ENCODE peak calls at places on chromosomes 2 and 18, in five cellular contexts. D is naive thymus-derived CD4-positive, alpha-beta T cell; B is CD8-positive, alpha-beta T cell; E is activated CD8-positive, alpha-beta memory T cell treated with anti-CD3 and anti-CD28 coated beads for 48 hours; Y is colonic mucosa. O is an unnamed sample.

GRCh38 chr18:41744664-41745063 is 210.4 kb upstream of the PIK3C3 start:
- DNase-seq in D (no peak), B (no peak), E (no peak), Y (no peak), O (no peak)

GRCh38 chr2:56266761-56267411 is 83.1 kb downstream of the CCDC85A start:
- DNase-seq in D (no peak), B (no peak), E (no peak), Y (no peak), O (no peak)

GRCh38 chr2:99748344-99748743 is 258.5 kb upstream of the REV1 start:
- DNase-seq in D (no peak), B (no peak), E (no peak), Y (no peak), O (no peak)

GRCh38 chr2:70399046-70399445 is 97.2 kb upstream of the FAM136A start:
- DNase-seq in D (no peak), B (no peak), E (no peak), Y (no peak), O (no peak)

GRCh38 chr2:150644298-150645067 is 157.0 kb upstream of the RND3 start:
- DNase-seq in D (no peak), B (no peak), E (no peak), Y (no peak), O (no peak)

GRCh38 chr2:152555048-152555447 is 162.2 kb downstream of the PRPF40A start:
- DNase-seq in D (no peak), B (no peak), E (no peak), Y (no peak), O (no peak)

GRCh38 chr2:3144856-3145255 is 232.8 kb downstream of the EIPR1 start:
- DNase-seq in D (no peak), B (no peak), E (no peak), Y (no peak), O (no peak)

GRCh38 chr2:47456851-47457250 is 53.9 kb downstream of the MSH2 start:
- DNase-seq in D (no peak), B (no peak), E (no peak), Y (no peak), O (no peak)

GRCh38 chr2:196233033-196233807 is 61.8 kb upstream of the STK17B start:
- DNase-seq in D (no peak), B (no peak), E (no peak), Y (peak; percentile 48), O (no peak)

GRCh38 chr2:25606892-25607291 is 66.5 kb downstream of the DTNB start:
- DNase-seq in D (no peak), B (peak; percentile 8), E (no peak), Y (no peak), O (no peak)

GRCh38 chr2:238920601-238921001 is 72.7 kb downstream of the TWIST2 start:
- DNase-seq in D (no peak), B (no peak), E (no peak), Y (no peak), O (no peak)

GRCh38 chr2:117087565-117088291 is 726.8 kb upstream of the DDX18 start:
- DNase-seq in D (no peak), B (no peak), E (no peak), Y (no peak), O (no peak)

GRCh38 chr2:55302241-55302640 is 33.2 kb upstream of the MTIF2 start:
- DNase-seq in D (no peak), B (no peak), E (no peak), Y (no peak), O (peak; percentile 38)

GRCh38 chr2:136248242-136248641 is 130.3 kb upstream of the CXCR4 start:
- DNase-seq in D (no peak), B (no peak), E (no peak), Y (no peak), O (no peak)

GRCh38 chr18:63312731-63313408 is 6.7 kb downstream of the BCL2 start:
- DNase-seq in D (no peak), B (no peak), E (no peak), Y (no peak), O (no peak)

GRCh38 chr2:227454323-227454860 is 17.6 kb upstream of the AGFG1 start:
- DNase-seq in D (no peak), B (no peak), E (no peak), Y (no peak), O (no peak)

GRCh38 chr2:55916473-55917049 is 7.0 kb downstream of the EFEMP1 start:
- DNase-seq in D (no peak), B (no peak), E (no peak), Y (no peak), O (no peak)

GRCh38 chr18:78414302-78414701 is 565.3 kb upstream of the SALL3 start:
- DNase-seq in D (no peak), B (no peak), E (no peak), Y (no peak), O (no peak)

GRCh38 chr2:135182190-135182589 is 130.1 kb downstream of the RAB3GAP1 start:
- DNase-seq in D (no peak), B (no peak), E (no peak), Y (no peak), O (no peak)

GRCh38 chr2:72924353-72925240 is 7.3 kb downstream of the EMX1 start:
- DNase-seq in D (peak; percentile 3), B (no peak), E (no peak), Y (no peak), O (no peak)

GRCh38 chr2:134035605-134036370 is 218.1 kb upstream of the MGAT5 start:
- DNase-seq in D (no peak), B (no peak), E (no peak), Y (no peak), O (no peak)

GRCh38 chr2:54723300-54724149 is at the start of gene EML6:
- DNase-seq in D (peak; percentile 95), B (peak; percentile 98), E (peak; percentile 89), Y (peak; percentile 99), O (peak; percentile 99)

GRCh38 chr2:154226931-154227330 is 355.2 kb downstream of the GALNT13 start:
- DNase-seq in D (no peak), B (no peak), E (no peak), Y (no peak), O (no peak)

GRCh38 chr2:119517433-119517832 is 6.8 kb downstream of the SCTR start:
- DNase-seq in D (no peak), B (peak; percentile 9), E (peak; percentile 4), Y (peak; percentile 75), O (peak; percentile 6)

GRCh38 chr2:219274392-219274921 is 4.7 kb upstream of the DNAJB2 start:
- DNase-seq in D (no peak), B (no peak), E (no peak), Y (no peak), O (no peak)

GRCh38 chr2:3290655-3291054 is 87.0 kb downstream of the EIPR1 start:
- DNase-seq in D (no peak), B (no peak), E (no peak), Y (no peak), O (no peak)

GRCh38 chr2:9897331-9897737 is 54.1 kb downstream of the TAF1B start:
- DNase-seq in D (no peak), B (no peak), E (peak; percentile 13), Y (peak; percentile 50), O (peak; percentile 23)

GRCh38 chr2:29063646-29064372 is 10.5 kb downstream of the PCARE start:
- DNase-seq in D (no peak), B (no peak), E (no peak), Y (no peak), O (no peak)

GRCh38 chr18:77821892-77822291 is 572.2 kb downstream of the GALR1 start:
- DNase-seq in D (no peak), B (no peak), E (no peak), Y (no peak), O (no peak)

GRCh38 chr2:219022616-219023015 is 18.7 kb downstream of the CFAP65 start:
- DNase-seq in D (no peak), B (no peak), E (no peak), Y (no peak), O (no peak)

GRCh38 chr2:74292752-74293151 is 50.5 kb downstream of the SLC4A5 start:
- DNase-seq in D (no peak), B (no peak), E (no peak), Y (no peak), O (no peak)

GRCh38 chr2:11354363-11355154 is 10.1 kb upstream of the ROCK2 start:
- DNase-seq in D (no peak), B (no peak), E (no peak), Y (no peak), O (no peak)

GRCh38 chr2:141611-142010 is 95.3 kb upstream of the FAM110C start:
- DNase-seq in D (no peak), B (no peak), E (no peak), Y (no peak), O (no peak)

GRCh38 chr2:116747103-116747502 is 1067.4 kb upstream of the DDX18 start:
- DNase-seq in D (no peak), B (no peak), E (no peak), Y (no peak), O (no peak)

GRCh38 chr2:227509086-227509485 is 37.1 kb downstream of the AGFG1 start:
- DNase-seq in D (no peak), B (no peak), E (no peak), Y (no peak), O (no peak)

GRCh38 chr2:240300261-240300821 is 135.1 kb upstream of the GPC1 start:
- DNase-seq in D (no peak), B (no peak), E (no peak), Y (no peak), O (no peak)

GRCh38 chr2:203579131-203579643 is 44.1 kb upstream of the RAPH1 start:
- DNase-seq in D (no peak), B (no peak), E (no peak), Y (peak; percentile 89), O (no peak)

GRCh38 chr18:80109676-80110078 is 615 bp downstream of the ADNP2 start:
- DNase-seq in D (no peak), B (peak; percentile 30), E (peak; percentile 16), Y (peak; percentile 57), O (peak; percentile 25)

GRCh38 chr2:173623411-173624076 is 268.9 kb downstream of the CDCA7 start:
- DNase-seq in D (no peak), B (no peak), E (no peak), Y (no peak), O (no peak)

O was measured in CD4-positive, CD25-positive, alpha-beta regulatory T cell.